ENCODE peak calls at places on chromosomes 1 and 21, in seven cellular contexts. E, C, L, P, G, A and U are unnamed samples.

GRCh38 chr1:231993968-231994455 is 367.4 kb downstream of the DISC1 start:
- DNase-seq in E (no peak), C (no peak), L (no peak), P (no peak), G (no peak), A (no peak), U (no peak)

GRCh38 chr1:156006666-156007376 is 13.9 kb downstream of the SSR2 start:
- DNase-seq in E (no peak), C (no peak), L (no peak), P (no peak), G (peak; percentile 49), A (no peak), U (no peak)

GRCh38 chr1:23018661-23019093 is 591 bp upstream of the KDM1A start:
- DNase-seq in E (no peak), C (no peak), L (peak; percentile 16), P (no peak), G (peak; percentile 42), A (no peak), U (no peak)

GRCh38 chr1:207866471-207867135 is 44.3 kb downstream of the CD34 start:
- DNase-seq in E (no peak), C (peak; percentile 60), L (no peak), P (peak; percentile 38), G (no peak), A (no peak), U (no peak)

GRCh38 chr1:190129367-190129766 is 348.3 kb downstream of the BRINP3 start:
- DNase-seq in E (no peak), C (no peak), L (no peak), P (no peak), G (no peak), A (no peak), U (no peak)

GRCh38 chr1:54124472-54124871 is 28.3 kb downstream of the CDCP2 start:
- DNase-seq in E (no peak), C (no peak), L (no peak), P (no peak), G (peak; percentile 70), A (no peak), U (no peak)

GRCh38 chr1:29471487-29472313 is 235.4 kb downstream of the PTPRU start:
- DNase-seq in E (no peak), C (no peak), L (no peak), P (no peak), G (no peak), A (peak; percentile 41), U (no peak)

GRCh38 chr1:168084396-168085231 is 52.1 kb downstream of the GPR161 start:
- DNase-seq in E (no peak), C (peak; percentile 82), L (peak; percentile 60), P (peak; percentile 57), G (peak; percentile 88), A (peak; percentile 82), U (peak; percentile 47)

GRCh38 chr1:93738075-93738622 is 56.5 kb upstream of the BCAR3 start:
- DNase-seq in E (no peak), C (no peak), L (peak; percentile 40), P (no peak), G (no peak), A (no peak), U (no peak)

GRCh38 chr21:44416193-44416592 is 39.1 kb upstream of the LRRC3 start:
- DNase-seq in E (no peak), C (no peak), L (no peak), P (no peak), G (no peak), A (no peak), U (no peak)

GRCh38 chr21:37631319-37632117 is 264.9 kb downstream of the DYRK1A start:
- DNase-seq in E (no peak), C (no peak), L (peak; percentile 9), P (no peak), G (peak; percentile 86), A (peak; percentile 63), U (no peak)

GRCh38 chr21:41242238-41242829 is 74.3 kb upstream of the FAM3B start:
- DNase-seq in E (no peak), C (no peak), L (no peak), P (no peak), G (no peak), A (no peak), U (no peak)

GRCh38 chr1:212973426-212973825 is 23.1 kb downstream of the VASH2 start:
- DNase-seq in E (no peak), C (no peak), L (no peak), P (no peak), G (no peak), A (peak; percentile 11), U (no peak)

GRCh38 chr1:89360716-89361115 is 3.1 kb upstream of the GBP6 start:
- DNase-seq in E (no peak), C (no peak), L (no peak), P (no peak), G (no peak), A (no peak), U (no peak)

GRCh38 chr1:89575207-89575606 is 50.6 kb downstream of the LRRC8B start:
- DNase-seq in E (no peak), C (no peak), L (no peak), P (no peak), G (no peak), A (no peak), U (no peak)

GRCh38 chr21:38839683-38840286 is 34.1 kb downstream of the ETS2 start:
- DNase-seq in E (no peak), C (no peak), L (no peak), P (no peak), G (no peak), A (no peak), U (no peak)

GRCh38 chr1:226655251-226656163 is 83.6 kb downstream of the ITPKB start:
- DNase-seq in E (no peak), C (peak; percentile 54), L (no peak), P (peak; percentile 35), G (no peak), A (peak; percentile 63), U (no peak)
- H3K4me1 ChIP-seq in E (peaks cover 8% of the 10 kb centered on the region), C (peaks cover 58% of the 10 kb centered on the region), L (peaks cover 3% of the 10 kb centered on the region), P (peaks cover 5% of the 10 kb centered on the region), G (peaks cover 39% of the 10 kb centered on the region), A (peaks cover 16% of the 10 kb centered on the region), U (no peaks in the 10 kb centered on the region)

DNA sequence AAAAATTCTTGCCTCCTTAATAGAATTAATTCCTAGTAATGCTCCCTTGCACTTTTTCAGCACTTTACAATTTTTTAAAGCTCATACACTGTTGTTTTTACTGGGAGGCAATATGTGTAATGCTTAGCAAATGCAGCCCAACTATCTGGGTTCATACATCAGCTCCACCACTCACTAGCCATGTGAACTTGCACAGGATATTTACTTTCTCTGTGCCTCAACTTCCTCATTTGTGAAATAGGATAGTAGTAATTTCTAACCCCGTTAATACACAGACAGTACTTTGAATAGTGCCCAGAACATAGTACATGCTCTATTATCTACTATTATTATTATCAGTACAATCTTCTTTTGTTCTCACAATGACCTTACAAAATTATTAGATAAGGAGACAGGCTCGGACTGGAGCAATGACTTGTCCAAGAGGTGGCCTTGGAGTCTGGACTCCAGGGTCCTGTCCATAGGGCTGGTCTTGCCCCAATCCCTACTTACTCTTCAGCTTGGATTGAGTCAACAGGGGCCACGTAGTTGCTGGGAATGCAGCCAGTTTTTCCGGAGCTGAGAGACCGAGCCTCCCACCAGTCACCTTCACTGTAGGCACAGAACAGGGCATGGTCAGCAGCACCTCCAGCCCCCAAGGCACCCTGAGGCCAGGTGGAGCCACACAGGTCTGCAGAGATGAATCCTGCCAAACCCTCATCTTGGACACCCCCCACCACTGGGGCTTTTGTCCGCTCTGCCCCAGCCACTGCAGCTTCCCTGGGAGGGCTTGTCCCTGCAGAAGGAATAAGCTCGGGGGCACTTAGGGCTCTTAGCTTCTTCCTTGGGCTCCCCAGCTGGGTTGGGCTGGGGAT is 13.7 kb downstream of the FGR start:
- DNase-seq in E (no peak), C (no peak), L (no peak), P (no peak), G (no peak), A (no peak), U (no peak)
- H3K4me1 ChIP-seq in E (peaks cover 34% of the 10 kb centered on the region), C (no peaks in the 10 kb centered on the region), L (peaks cover 4% of the 10 kb centered on the region), P (peaks cover 65% of the 10 kb centered on the region), G (peaks cover 27% of the 10 kb centered on the region), A (peaks cover 6% of the 10 kb centered on the region), U (peaks cover 52% of the 10 kb centered on the region)

GRCh38 chr1:26858160-26858559 is 4.8 kb upstream of the SFN start:
- DNase-seq in E (no peak), C (no peak), L (no peak), P (no peak), G (no peak), A (no peak), U (no peak)

GRCh38 chr1:26856181-26856580 is 6.8 kb upstream of the SFN start:
- DNase-seq in E (no peak), C (peak; percentile 19), L (no peak), P (no peak), G (no peak), A (no peak), U (no peak)

GRCh38 chr1:26858891-26859630 is 3.9 kb upstream of the SFN start:
- DNase-seq in E (no peak), C (no peak), L (no peak), P (no peak), G (no peak), A (no peak), U (no peak)

GRCh38 chr1:26856604-26857469 is 6.1 kb upstream of the SFN start:
- DNase-seq in E (no peak), C (no peak), L (no peak), P (no peak), G (no peak), A (no peak), U (no peak)

GRCh38 chr1:26857473-26857872 is 5.5 kb upstream of the SFN start:
- DNase-seq in E (no peak), C (no peak), L (no peak), P (no peak), G (no peak), A (no peak), U (no peak)
- H3K4me1 ChIP-seq in E (no peaks in the 10 kb centered on the region), C (peaks cover 4% of the 10 kb centered on the region), L (peaks cover 27% of the 10 kb centered on the region), P (no peaks in the 10 kb centered on the region), G (peaks cover 14% of the 10 kb centered on the region), A (no peaks in the 10 kb centered on the region), U (peaks cover 6% of the 10 kb centered on the region)

GRCh38 chr1:162699366-162699765 is 67.1 kb downstream of the DDR2 start:
- DNase-seq in E (no peak), C (no peak), L (no peak), P (no peak), G (no peak), A (no peak), U (no peak)

GRCh38 chr1:162697140-162697895 is 65.1 kb downstream of the DDR2 start:
- DNase-seq in E (no peak), C (no peak), L (no peak), P (no peak), G (no peak), A (no peak), U (no peak)

GRCh38 chr1:162694911-162695310 is 62.6 kb downstream of the DDR2 start:
- DNase-seq in E (no peak), C (no peak), L (no peak), P (no peak), G (no peak), A (no peak), U (no peak)

GRCh38 chr1:162695687-162696086 is 63.4 kb downstream of the DDR2 start:
- DNase-seq in E (no peak), C (no peak), L (no peak), P (no peak), G (no peak), A (no peak), U (no peak)

GRCh38 chr1:162696286-162696862 is 64.1 kb downstream of the DDR2 start:
- DNase-seq in E (no peak), C (peak; percentile 80), L (no peak), P (no peak), G (peak; percentile 92), A (peak; percentile 93), U (no peak)
- H3K4me1 ChIP-seq in E (no peaks in the 10 kb centered on the region), C (peaks cover 14% of the 10 kb centered on the region), L (peaks cover 18% of the 10 kb centered on the region), P (no peaks in the 10 kb centered on the region), G (peaks cover 21% of the 10 kb centered on the region), A (peaks cover 1% of the 10 kb centered on the region), U (no peaks in the 10 kb centered on the region)